ENCODE peak calls at places on chromosomes 1 and 21, in nine cellular contexts. P is stimulated activated CD4-positive, alpha-beta T cell treated with anti-CD3 and anti-CD28 coated beads, TNF-alpha, amount 100 ng/mL, for 48 hours; X is GM12892; B is activated CD4-positive, alpha-beta T cell treated with anti-CD3 and anti-CD28 coated beads, Interleukin-2, amount 10 ng/mL, durations not matched to agents 7 days and 5 days; C is DMS53; Z is left lobe of liver; O is fibroblast of gingiva; N is astrocyte of the cerebellum; M is neural crest cell. R is an unnamed sample.

GRCh38 chr1:36411674-36412648 is 14.3 kb upstream of the LSM10 start:
- DNase-seq in M (no peak), B (peak), N (no peak), O (no peak), X (no peak), P (peak), Z (no peak), C (peak), R (no peak)

GRCh38 chr21:39444406-39445145 is 1.0 kb downstream of the LCA5L start:
- DNase-seq in O (peak), Z (no peak), C (peak), M (no peak), B (no peak), X (no peak), N (peak), P (no peak), R (no peak)

GRCh38 chr1:117366281-117366981 is 818 bp upstream of the MAN1A2 start:
- DNase-seq in X (peak), Z (peak), B (peak), P (peak), N (peak), C (peak), O (peak), M (peak), R (peak)

GRCh38 chr1:201989354-201990128 is 7.1 kb downstream of the RNPEP start:
- DNase-seq in P (no peak), Z (no peak), B (no peak), M (no peak), C (no peak), X (no peak), N (no peak), O (no peak), R (no peak)

GRCh38 chr1:55214903-55215193 is 316 bp downstream of the USP24 start:
- DNase-seq in P (no peak), Z (no peak), C (peak), N (no peak), X (no peak), O (peak), M (peak), B (no peak), R (no peak)

GRCh38 chr1:37724575-37724974 is 32.3 kb downstream of the CDCA8 start:
- DNase-seq in Z (no peak), P (no peak), C (no peak), N (no peak), M (no peak), B (no peak), O (no peak), X (no peak), R (no peak)

GRCh38 chr1:177023249-177023648 is 141.3 kb downstream of the ASTN1 start:
- DNase-seq in C (no peak), B (no peak), M (no peak), P (no peak), N (no peak), O (no peak), X (no peak), Z (no peak), R (no peak)

GRCh38 chr1:95584315-95584714 is 350.3 kb downstream of the RWDD3 start:
- DNase-seq in X (no peak), M (no peak), P (no peak), C (no peak), N (no peak), B (no peak), O (no peak), Z (no peak), R (no peak)

GRCh38 chr1:203992440-203992839 is 80.5 kb upstream of the SOX13 start:
- DNase-seq in C (no peak), M (no peak), B (no peak), P (no peak), X (no peak), O (no peak), Z (no peak), N (peak), R (no peak)

GRCh38 chr1:170494369-170494768 is 37.6 kb upstream of the GORAB start:
- DNase-seq in M (no peak), P (no peak), X (no peak), Z (no peak), B (no peak), O (no peak), C (no peak), N (peak), R (no peak)

GRCh38 chr1:65265296-65266271 is 43.8 kb upstream of the DNAJC6 start:
- DNase-seq in B (peak), Z (no peak), P (no peak), X (peak), M (peak), C (peak), O (peak), N (no peak), R (no peak)

GRCh38 chr21:43369124-43369523 is 57.8 kb downstream of the SIK1 start:
- DNase-seq in N (no peak), O (peak), P (no peak), C (peak), B (no peak), Z (no peak), M (no peak), X (no peak), R (no peak)

GRCh38 chr1:90305577-90305976 is 310.7 kb downstream of the ZNF326 start:
- DNase-seq in M (no peak), O (no peak), X (no peak), B (no peak), C (no peak), P (no peak), Z (no peak), N (no peak), R (no peak)

GRCh38 chr1:23868848-23869450 is 859 bp upstream of the FUCA1 start:
- DNase-seq in C (peak), M (no peak), B (no peak), P (no peak), X (no peak), Z (no peak), N (no peak), O (no peak), R (no peak)

GRCh38 chr1:1217621-1218523 is 3.9 kb upstream of the TNFRSF4 start:
- DNase-seq in M (no peak), C (peak), P (no peak), Z (no peak), X (no peak), B (no peak), O (no peak), N (no peak), R (no peak)

GRCh38 chr1:151574575-151575529 is 34.7 kb downstream of the TUFT1 start:
- DNase-seq in B (peak), C (no peak), X (peak), Z (no peak), M (no peak), N (no peak), P (peak), O (peak), R (peak)

GRCh38 chr1:53412285-53413174 is 46.7 kb upstream of the DMRTB1 start:
- DNase-seq in M (no peak), B (no peak), P (no peak), Z (no peak), C (no peak), N (peak), O (no peak), X (no peak), R (no peak)

GRCh38 chr1:222769181-222769580 is 32.2 kb downstream of the FAM177B start:
- DNase-seq in X (no peak), C (peak), O (no peak), B (no peak), Z (no peak), P (no peak), M (no peak), N (no peak), R (no peak)

GRCh38 chr1:31299365-31299764 is 2.5 kb downstream of the ZCCHC17 start:
- DNase-seq in B (no peak), Z (no peak), C (no peak), P (no peak), N (no peak), M (no peak), O (no peak), X (no peak), R (no peak)

GRCh38 chr1:14181191-14181793 is 417.2 kb upstream of the KAZN start:
- DNase-seq in C (no peak), N (peak), O (no peak), M (no peak), X (no peak), B (no peak), P (no peak), Z (no peak), R (no peak)

GRCh38 chr1:3669971-3670431 is 17.7 kb downstream of the TP73 start:
- DNase-seq in M (no peak), N (no peak), O (no peak), B (no peak), P (no peak), X (no peak), Z (no peak), C (no peak), R (no peak)

GRCh38 chr1:229156819-229157218 is 114.1 kb upstream of the RAB4A start:
- DNase-seq in B (no peak), C (peak), P (no peak), M (no peak), O (no peak), X (no peak), N (no peak), Z (no peak), R (no peak)

GRCh38 chr1:225654688-225655508 is 2.0 kb upstream of the ENAH start:
- DNase-seq in O (no peak), C (no peak), X (no peak), B (no peak), P (no peak), Z (no peak), M (no peak), N (no peak), R (no peak)

GRCh38 chr21:33133912-33134311 is 64.0 kb downstream of the OLIG1 start:
- DNase-seq in Z (no peak), P (no peak), X (no peak), B (no peak), O (no peak), N (no peak), C (no peak), M (no peak), R (no peak)

GRCh38 chr1:8947127-8947691 is 1.5 kb downstream of the CA6 start:
- DNase-seq in B (peak), C (no peak), N (no peak), P (no peak), X (no peak), Z (no peak), M (peak), O (no peak), R (no peak)

GRCh38 chr1:10456661-10457060 is 6.8 kb downstream of the CORT start:
- DNase-seq in Z (no peak), B (no peak), N (no peak), O (no peak), M (no peak), P (no peak), C (no peak), X (no peak), R (no peak)

GRCh38 chr1:47779613-47780012 is 217.6 kb downstream of the TRABD2B start:
- DNase-seq in Z (no peak), M (no peak), C (no peak), N (no peak), P (no peak), X (no peak), B (no peak), O (no peak), R (no peak)

GRCh38 chr1:205599667-205600042 is 32.2 kb downstream of the ELK4 start:
- DNase-seq in Z (no peak), M (no peak), P (no peak), C (no peak), X (no peak), O (no peak), N (no peak), B (no peak), R (no peak)

GRCh38 chr1:231241751-231242150 is 739 bp downstream of the GNPAT start:
- DNase-seq in P (peak), C (peak), M (no peak), B (peak), N (no peak), O (no peak), X (no peak), Z (no peak), R (no peak)